ENCODE peak calls at places on chromosomes 6 and 20, in six cellular contexts. One of them, this sample, is unnamed.

GRCh38 chr20:36541227-36542018 is at the start of gene MYL9:
- DNase-seq in neuronal stem cell: peak; percentile 62
- DNase-seq in IMR-90: peak; percentile 62
- DNase-seq in PC-3: peak; percentile 50
- DNase-seq in GM23248: peak; percentile 90
- DNase-seq in kidney: peak; percentile 98
- DNase-seq in this sample: no peak

GRCh38 chr6:44041461-44042260 is 85.6 kb downstream of the MRPL14 start:
- DNase-seq in neuronal stem cell: peak; percentile 15
- DNase-seq in IMR-90: peak; percentile 99
- DNase-seq in PC-3: peak; percentile 98
- DNase-seq in GM23248: peak; percentile 98
- DNase-seq in kidney: peak; percentile 31
- DNase-seq in this sample: peak; percentile 96

GRCh38 chr6:137968468-137968804 is 101.4 kb downstream of the TNFAIP3 start:
- DNase-seq in neuronal stem cell: no peak
- DNase-seq in IMR-90: no peak
- DNase-seq in PC-3: no peak
- DNase-seq in GM23248: no peak
- DNase-seq in kidney: no peak
- DNase-seq in this sample: no peak

GRCh38 chr6:14217728-14218637 is 100.4 kb downstream of the CD83 start:
- DNase-seq in neuronal stem cell: no peak
- DNase-seq in IMR-90: peak; percentile 11
- DNase-seq in PC-3: no peak
- DNase-seq in GM23248: no peak
- DNase-seq in kidney: no peak
- DNase-seq in this sample: no peak

GRCh38 chr6:153790048-153790447 is 249.0 kb upstream of the OPRM1 start:
- DNase-seq in neuronal stem cell: no peak
- DNase-seq in IMR-90: peak; percentile 13
- DNase-seq in PC-3: peak; percentile 70
- DNase-seq in GM23248: peak; percentile 59
- DNase-seq in kidney: no peak
- DNase-seq in this sample: peak; percentile 50

GRCh38 chr20:38825901-38826625 is 20.6 kb downstream of the PPP1R16B start:
- DNase-seq in neuronal stem cell: peak; percentile 21
- DNase-seq in IMR-90: peak; percentile 67
- DNase-seq in PC-3: peak; percentile 80
- DNase-seq in GM23248: peak; percentile 46
- DNase-seq in kidney: no peak
- DNase-seq in this sample: peak; percentile 30

GRCh38 chr20:47720636-47721427 is 64.4 kb downstream of the SULF2 start:
- DNase-seq in neuronal stem cell: no peak
- DNase-seq in IMR-90: peak; percentile 12
- DNase-seq in PC-3: no peak
- DNase-seq in GM23248: no peak
- DNase-seq in kidney: peak; percentile 59
- DNase-seq in this sample: no peak

GRCh38 chr20:60206259-60206658 is 248.0 kb downstream of the CDH26 start:
- DNase-seq in neuronal stem cell: no peak
- DNase-seq in IMR-90: peak; percentile 49
- DNase-seq in PC-3: peak; percentile 53
- DNase-seq in GM23248: peak; percentile 66
- DNase-seq in kidney: no peak
- DNase-seq in this sample: peak; percentile 40

GRCh38 chr20:38211200-38212097 is 46.4 kb upstream of the TGM2 start:
- DNase-seq in neuronal stem cell: no peak
- DNase-seq in IMR-90: no peak
- DNase-seq in PC-3: no peak
- DNase-seq in GM23248: peak; percentile 32
- DNase-seq in kidney: no peak
- DNase-seq in this sample: no peak

GRCh38 chr6:1390071-1390804 is 862 bp downstream of the FOXF2 start:
- DNase-seq in neuronal stem cell: peak; percentile 36
- DNase-seq in IMR-90: peak; percentile 70
- DNase-seq in PC-3: no peak
- DNase-seq in GM23248: peak; percentile 82
- DNase-seq in kidney: peak; percentile 78
- DNase-seq in this sample: peak; percentile 34

GRCh38 chr6:27890351-27891299 is 21.6 kb downstream of the OR2B2 start:
- DNase-seq in neuronal stem cell: peak; percentile 86
- DNase-seq in IMR-90: peak; percentile 97
- DNase-seq in PC-3: no peak
- DNase-seq in GM23248: peak; percentile 89
- DNase-seq in kidney: peak; percentile 85
- DNase-seq in this sample: peak; percentile 94

GRCh38 chr20:22620342-22620741 is 36.0 kb upstream of the FOXA2 start:
- DNase-seq in neuronal stem cell: no peak
- DNase-seq in IMR-90: no peak
- DNase-seq in PC-3: no peak
- DNase-seq in GM23248: no peak
- DNase-seq in kidney: no peak
- DNase-seq in this sample: no peak

GRCh38 chr6:167676666-167677421 is 149.9 kb upstream of the AFDN start:
- DNase-seq in neuronal stem cell: peak; percentile 44
- DNase-seq in IMR-90: no peak
- DNase-seq in PC-3: no peak
- DNase-seq in GM23248: no peak
- DNase-seq in kidney: no peak
- DNase-seq in this sample: no peak

GRCh38 chr6:158972241-158973233 is 27.5 kb downstream of the RSPH3 start:
- DNase-seq in neuronal stem cell: no peak
- DNase-seq in IMR-90: peak; percentile 69
- DNase-seq in PC-3: peak; percentile 75
- DNase-seq in GM23248: peak; percentile 77
- DNase-seq in kidney: no peak
- DNase-seq in this sample: peak; percentile 50

GRCh38 chr20:40579701-40580100 is 109.3 kb downstream of the MAFB start:
- DNase-seq in neuronal stem cell: no peak
- DNase-seq in IMR-90: no peak
- DNase-seq in PC-3: no peak
- DNase-seq in GM23248: no peak
- DNase-seq in kidney: no peak
- DNase-seq in this sample: no peak

GRCh38 chr20:57806975-57807374 is 97.2 kb upstream of the PMEPA1 start:
- DNase-seq in neuronal stem cell: no peak
- DNase-seq in IMR-90: no peak
- DNase-seq in PC-3: no peak
- DNase-seq in GM23248: no peak
- DNase-seq in kidney: no peak
- DNase-seq in this sample: no peak

GRCh38 chr6:160260283-160261119 is 1.9 kb upstream of the SLC22A2 start:
- DNase-seq in neuronal stem cell: no peak
- DNase-seq in IMR-90: no peak
- DNase-seq in PC-3: peak; percentile 37
- DNase-seq in GM23248: no peak
- DNase-seq in kidney: no peak
- DNase-seq in this sample: peak; percentile 71

GRCh38 chr6:107154131-107154906 is 39.0 kb upstream of the BEND3 start:
- DNase-seq in neuronal stem cell: peak; percentile 56
- DNase-seq in IMR-90: no peak
- DNase-seq in PC-3: no peak
- DNase-seq in GM23248: no peak
- DNase-seq in kidney: no peak
- DNase-seq in this sample: no peak

GRCh38 chr6:108714012-108714773 is 134.0 kb upstream of the ARMC2 start:
- DNase-seq in neuronal stem cell: no peak
- DNase-seq in IMR-90: peak; percentile 51
- DNase-seq in PC-3: no peak
- DNase-seq in GM23248: peak; percentile 77
- DNase-seq in kidney: no peak
- DNase-seq in this sample: no peak

GRCh38 chr6:25166955-25167753 is 112.0 kb upstream of the CARMIL1 start:
- DNase-seq in neuronal stem cell: no peak
- DNase-seq in IMR-90: no peak
- DNase-seq in PC-3: no peak
- DNase-seq in GM23248: no peak
- DNase-seq in kidney: no peak
- DNase-seq in this sample: no peak

GRCh38 chr20:16821211-16822089 is 73.3 kb downstream of the OTOR start:
- DNase-seq in neuronal stem cell: peak; percentile 35
- DNase-seq in IMR-90: peak; percentile 29
- DNase-seq in PC-3: peak; percentile 69
- DNase-seq in GM23248: peak; percentile 67
- DNase-seq in kidney: no peak
- DNase-seq in this sample: peak; percentile 28

GRCh38 chr20:19692685-19693119 is 65.4 kb upstream of the RIN2 start:
- DNase-seq in neuronal stem cell: peak; percentile 48
- DNase-seq in IMR-90: peak; percentile 22
- DNase-seq in PC-3: peak; percentile 82
- DNase-seq in GM23248: peak; percentile 58
- DNase-seq in kidney: no peak
- DNase-seq in this sample: peak; percentile 65

GRCh38 chr6:34497411-34497810 is 31.5 kb downstream of the PACSIN1 start:
- DNase-seq in neuronal stem cell: no peak
- DNase-seq in IMR-90: no peak
- DNase-seq in PC-3: no peak
- DNase-seq in GM23248: no peak
- DNase-seq in kidney: no peak
- DNase-seq in this sample: no peak

GRCh38 chr6:129947797-129948196 is 70.6 kb upstream of the L3MBTL3 start:
- DNase-seq in neuronal stem cell: no peak
- DNase-seq in IMR-90: no peak
- DNase-seq in PC-3: no peak
- DNase-seq in GM23248: no peak
- DNase-seq in kidney: no peak
- DNase-seq in this sample: no peak

GRCh38 chr20:25399038-25399430 is 8.4 kb upstream of the ABHD12 start:
- DNase-seq in neuronal stem cell: peak; percentile 48
- DNase-seq in IMR-90: peak; percentile 83
- DNase-seq in PC-3: peak; percentile 96
- DNase-seq in GM23248: peak; percentile 82
- DNase-seq in kidney: no peak
- DNase-seq in this sample: peak; percentile 65

DNA sequence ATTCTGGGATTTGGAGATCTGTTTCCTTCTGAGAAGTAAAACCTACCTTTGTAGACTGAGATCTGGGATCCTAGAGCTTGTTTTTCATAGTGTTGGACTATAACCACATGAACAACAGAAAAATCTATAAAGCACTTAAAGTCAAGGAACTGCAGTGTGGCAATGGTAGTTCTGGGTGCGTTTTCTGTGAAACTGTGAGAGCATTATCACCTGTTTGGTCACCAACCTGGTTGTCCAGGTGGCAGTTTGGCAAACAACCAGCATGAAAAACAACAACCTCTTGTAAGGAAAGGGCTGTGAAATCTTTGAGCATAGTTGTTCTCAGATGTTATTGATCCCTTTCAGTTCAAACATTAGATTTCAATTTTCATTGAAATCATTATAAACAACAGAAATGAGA is 215.8 kb upstream of the CITED2 start:
- DNase-seq in neuronal stem cell: no peak
- DNase-seq in IMR-90: no peak
- DNase-seq in PC-3: no peak
- DNase-seq in GM23248: no peak
- DNase-seq in kidney: no peak
- DNase-seq in this sample: no peak
- H3K4me1 ChIP-seq in neuronal stem cell: peaks cover 12% of the 10 kb centered on the region
- H3K4me1 ChIP-seq in IMR-90: peaks cover 11% of the 10 kb centered on the region
- H3K4me1 ChIP-seq in PC-3: peaks cover 22% of the 10 kb centered on the region
- H3K4me1 ChIP-seq in GM23248: peaks cover 33% of the 10 kb centered on the region
- H3K4me1 ChIP-seq in kidney: peaks cover 6% of the 10 kb centered on the region
- H3K4me1 ChIP-seq in this sample: peaks cover 13% of the 10 kb centered on the region

DNA sequence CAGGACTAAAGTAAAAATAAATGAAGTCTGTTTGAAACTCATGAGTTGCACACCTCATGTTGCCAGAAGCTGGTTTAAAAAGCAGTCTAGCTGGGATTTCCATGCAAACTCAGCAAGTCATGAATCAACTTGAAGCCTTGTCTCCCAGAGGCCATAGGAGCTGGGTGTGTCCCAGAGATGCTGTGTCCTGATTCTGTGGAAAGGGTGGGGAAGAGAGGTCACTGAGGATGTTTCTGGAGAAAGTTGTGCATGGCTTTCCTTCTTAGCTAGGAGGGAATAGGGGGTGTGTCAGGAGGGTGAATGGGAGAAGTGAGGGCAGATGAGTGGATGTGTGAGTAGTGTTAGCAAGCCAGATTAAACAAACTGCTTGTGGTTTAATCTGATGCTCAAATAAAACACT is 111.3 kb downstream of the ADAT2 start:
- DNase-seq in neuronal stem cell: no peak
- DNase-seq in IMR-90: no peak
- DNase-seq in PC-3: peak; percentile 72
- DNase-seq in GM23248: peak; percentile 11
- DNase-seq in kidney: no peak
- DNase-seq in this sample: peak; percentile 97
- H3K9ac ChIP-seq in neuronal stem cell: no peak overlapping the region
- H3K9ac ChIP-seq in IMR-90: no peak overlapping the region
- H3K9ac ChIP-seq in PC-3: peak overlapping the region; percentile 95
- H3K9ac ChIP-seq in GM23248: no peak overlapping the region
- H3K9ac ChIP-seq in kidney: no peak overlapping the region
- H3K9ac ChIP-seq in this sample: peak overlapping the region; percentile 43

DNA sequence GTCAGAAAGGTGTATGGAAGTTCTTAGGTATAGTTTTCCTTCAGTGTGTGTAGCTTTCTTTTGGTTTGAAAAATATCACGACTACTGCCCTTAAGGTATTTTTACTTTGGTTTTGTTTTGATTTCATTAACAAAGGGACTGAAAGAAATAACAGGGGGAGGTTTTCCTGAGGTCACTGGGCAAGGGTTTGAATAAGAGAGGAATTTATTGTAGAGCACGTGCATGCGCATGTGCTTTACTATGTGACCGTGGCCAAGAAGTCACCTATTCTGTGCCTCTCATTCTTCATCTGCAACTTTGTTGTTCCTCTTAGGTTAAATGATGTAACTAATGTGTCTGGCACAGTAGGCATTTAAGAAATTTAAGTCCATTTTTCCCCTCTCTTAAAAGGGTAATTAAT is 4.1 kb upstream of the MAN1A1 start:
- DNase-seq in neuronal stem cell: no peak
- DNase-seq in IMR-90: no peak
- DNase-seq in PC-3: no peak
- DNase-seq in GM23248: no peak
- DNase-seq in kidney: no peak
- DNase-seq in this sample: no peak
- H3K4me1 ChIP-seq in neuronal stem cell: peaks cover 2% of the 10 kb centered on the region
- H3K4me1 ChIP-seq in IMR-90: no peaks in the 10 kb centered on the region
- H3K4me1 ChIP-seq in PC-3: peaks cover 11% of the 10 kb centered on the region
- H3K4me1 ChIP-seq in GM23248: peaks cover 7% of the 10 kb centered on the region
- H3K4me1 ChIP-seq in kidney: no peaks in the 10 kb centered on the region
- H3K4me1 ChIP-seq in this sample: peaks cover 5% of the 10 kb centered on the region

DNA sequence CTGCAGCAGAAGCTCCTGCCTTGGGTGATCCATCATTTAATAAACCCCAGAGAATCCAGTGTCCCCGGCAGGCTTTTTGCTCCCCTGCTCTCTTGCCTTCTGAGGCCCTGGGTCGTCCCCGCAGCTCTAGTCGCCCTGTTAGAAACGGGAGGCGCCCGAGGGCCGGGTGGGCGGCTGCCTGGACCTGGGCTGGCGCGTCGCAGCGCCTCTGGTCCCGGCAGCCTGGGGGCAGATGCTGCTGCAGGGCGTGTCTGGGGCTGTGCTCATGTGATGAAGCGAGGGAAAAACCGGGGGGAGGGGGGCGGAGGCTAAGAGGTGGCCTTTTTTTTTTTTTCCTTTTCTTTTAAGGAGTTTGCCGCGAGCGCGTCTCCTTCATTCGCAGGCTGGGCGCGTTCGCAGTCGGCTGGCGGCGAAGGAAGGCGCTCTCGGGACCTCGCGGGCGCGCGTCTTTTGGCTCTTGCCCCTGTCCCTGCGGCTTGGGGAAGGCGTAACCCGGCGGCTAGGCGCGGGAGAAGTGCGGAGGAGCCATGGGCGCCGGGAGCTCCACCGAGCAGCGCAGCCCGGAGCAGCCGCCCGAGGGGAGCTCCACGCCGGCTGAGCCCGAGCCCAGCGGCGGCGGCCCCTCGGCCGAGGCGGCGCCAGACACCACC is 394 bp downstream of the AKAP12 start:
- DNase-seq in neuronal stem cell: peak; percentile 92
- DNase-seq in IMR-90: peak; percentile 64
- DNase-seq in PC-3: peak; percentile 43
- DNase-seq in GM23248: peak; percentile 79
- DNase-seq in kidney: peak; percentile 95
- DNase-seq in this sample: peak; percentile 45
- H3K9ac ChIP-seq in neuronal stem cell: peak overlapping the region; percentile 89
- H3K9ac ChIP-seq in IMR-90: peak overlapping the region; percentile 72
- H3K9ac ChIP-seq in PC-3: peak overlapping the region; percentile 81
- H3K9ac ChIP-seq in GM23248: peak overlapping the region; percentile 53
- H3K9ac ChIP-seq in kidney: no peak overlapping the region
- H3K9ac ChIP-seq in this sample: no peak overlapping the region

This sample was measured in mammary epithelial cell.